ENCODE peak calls at places on chromosomes 5 and 9, in six cellular contexts. One of them, this sample, is unnamed.

GRCh38 chr9:87076825-87077224 is 129.5 kb upstream of the GAS1 start:
- DNase-seq in upper lobe of right lung: no peak
- DNase-seq in neural progenitor cell: no peak
- DNase-seq in astrocyte of the spinal cord: no peak
- DNase-seq in epithelial cell of esophagus: no peak
- DNase-seq in fibroblast of lung: peak
- DNase-seq in this sample: no peak

GRCh38 chr9:119368681-119369581 is at the start of gene BRINP1:
- DNase-seq in epithelial cell of esophagus: peak
- DNase-seq in upper lobe of right lung: peak
- DNase-seq in astrocyte of the spinal cord: peak
- DNase-seq in neural progenitor cell: peak
- DNase-seq in fibroblast of lung: peak
- DNase-seq in this sample: peak

GRCh38 chr9:127762111-127762676 is 16.3 kb downstream of the SH2D3C start:
- DNase-seq in fibroblast of lung: no peak
- DNase-seq in astrocyte of the spinal cord: no peak
- DNase-seq in epithelial cell of esophagus: no peak
- DNase-seq in upper lobe of right lung: peak
- DNase-seq in neural progenitor cell: no peak
- DNase-seq in this sample: no peak

GRCh38 chr5:57804007-57804444 is 321.4 kb upstream of the ACTBL2 start:
- DNase-seq in neural progenitor cell: no peak
- DNase-seq in epithelial cell of esophagus: no peak
- DNase-seq in fibroblast of lung: peak
- DNase-seq in upper lobe of right lung: no peak
- DNase-seq in astrocyte of the spinal cord: peak
- DNase-seq in this sample: peak

GRCh38 chr5:132055441-132055807 is 5.0 kb upstream of the IL3 start:
- DNase-seq in upper lobe of right lung: no peak
- DNase-seq in fibroblast of lung: no peak
- DNase-seq in neural progenitor cell: no peak
- DNase-seq in astrocyte of the spinal cord: no peak
- DNase-seq in epithelial cell of esophagus: no peak
- DNase-seq in this sample: no peak

GRCh38 chr5:78816143-78816765 is 167.7 kb upstream of the LHFPL2 start:
- DNase-seq in upper lobe of right lung: no peak
- DNase-seq in astrocyte of the spinal cord: no peak
- DNase-seq in epithelial cell of esophagus: no peak
- DNase-seq in fibroblast of lung: peak
- DNase-seq in neural progenitor cell: no peak
- DNase-seq in this sample: no peak

GRCh38 chr5:87650284-87650683 is 237.6 kb upstream of the CCNH start:
- DNase-seq in astrocyte of the spinal cord: peak
- DNase-seq in fibroblast of lung: peak
- DNase-seq in upper lobe of right lung: no peak
- DNase-seq in epithelial cell of esophagus: peak
- DNase-seq in neural progenitor cell: no peak
- DNase-seq in this sample: peak

GRCh38 chr5:143679777-143680176 is 132.2 kb upstream of the HMHB1 start:
- DNase-seq in epithelial cell of esophagus: peak
- DNase-seq in upper lobe of right lung: no peak
- DNase-seq in neural progenitor cell: no peak
- DNase-seq in fibroblast of lung: peak
- DNase-seq in astrocyte of the spinal cord: peak
- DNase-seq in this sample: no peak

GRCh38 chr5:134600600-134600999 is 32.0 kb downstream of the SAR1B start:
- DNase-seq in fibroblast of lung: peak
- DNase-seq in upper lobe of right lung: no peak
- DNase-seq in epithelial cell of esophagus: peak
- DNase-seq in neural progenitor cell: no peak
- DNase-seq in astrocyte of the spinal cord: peak
- DNase-seq in this sample: no peak

GRCh38 chr5:54643679-54644078 is 126.1 kb downstream of the SNX18 start:
- DNase-seq in upper lobe of right lung: no peak
- DNase-seq in fibroblast of lung: peak
- DNase-seq in astrocyte of the spinal cord: peak
- DNase-seq in epithelial cell of esophagus: peak
- DNase-seq in neural progenitor cell: no peak
- DNase-seq in this sample: no peak

GRCh38 chr9:122307925-122308324 is 43.2 kb downstream of the MRRF start:
- DNase-seq in fibroblast of lung: peak
- DNase-seq in upper lobe of right lung: no peak
- DNase-seq in neural progenitor cell: no peak
- DNase-seq in epithelial cell of esophagus: peak
- DNase-seq in astrocyte of the spinal cord: peak
- DNase-seq in this sample: no peak

GRCh38 chr5:117455236-117456233 is 880.9 kb upstream of the SEMA6A start:
- DNase-seq in neural progenitor cell: peak
- DNase-seq in fibroblast of lung: no peak
- DNase-seq in upper lobe of right lung: peak
- DNase-seq in astrocyte of the spinal cord: no peak
- DNase-seq in epithelial cell of esophagus: no peak
- DNase-seq in this sample: no peak

GRCh38 chr5:148912714-148913398 is 86.4 kb downstream of the ADRB2 start:
- DNase-seq in epithelial cell of esophagus: peak
- DNase-seq in astrocyte of the spinal cord: peak
- DNase-seq in upper lobe of right lung: no peak
- DNase-seq in neural progenitor cell: peak
- DNase-seq in fibroblast of lung: peak
- DNase-seq in this sample: peak

GRCh38 chr9:83330207-83331196 is 207.7 kb downstream of the FRMD3 start:
- DNase-seq in upper lobe of right lung: no peak
- DNase-seq in epithelial cell of esophagus: no peak
- DNase-seq in astrocyte of the spinal cord: no peak
- DNase-seq in fibroblast of lung: no peak
- DNase-seq in neural progenitor cell: peak
- DNase-seq in this sample: no peak

GRCh38 chr5:172868436-172868923 is 34.4 kb downstream of the ERGIC1 start:
- DNase-seq in epithelial cell of esophagus: peak
- DNase-seq in fibroblast of lung: peak
- DNase-seq in upper lobe of right lung: no peak
- DNase-seq in astrocyte of the spinal cord: peak
- DNase-seq in neural progenitor cell: no peak
- DNase-seq in this sample: no peak

GRCh38 chr9:119101048-119101447 is 268.2 kb downstream of the BRINP1 start:
- DNase-seq in fibroblast of lung: no peak
- DNase-seq in upper lobe of right lung: no peak
- DNase-seq in epithelial cell of esophagus: no peak
- DNase-seq in neural progenitor cell: peak
- DNase-seq in astrocyte of the spinal cord: no peak
- DNase-seq in this sample: no peak

GRCh38 chr5:141476132-141476909 is 555 bp downstream of the PCDHGC3 start:
- DNase-seq in fibroblast of lung: peak
- DNase-seq in epithelial cell of esophagus: peak
- DNase-seq in astrocyte of the spinal cord: peak
- DNase-seq in upper lobe of right lung: peak
- DNase-seq in neural progenitor cell: peak
- DNase-seq in this sample: peak

GRCh38 chr5:149878371-149878770 is 66.2 kb downstream of the PDE6A start:
- DNase-seq in neural progenitor cell: no peak
- DNase-seq in epithelial cell of esophagus: peak
- DNase-seq in fibroblast of lung: no peak
- DNase-seq in upper lobe of right lung: no peak
- DNase-seq in astrocyte of the spinal cord: no peak
- DNase-seq in this sample: no peak

GRCh38 chr5:94268226-94268625 is 350.2 kb downstream of the KIAA0825 start:
- DNase-seq in fibroblast of lung: no peak
- DNase-seq in upper lobe of right lung: no peak
- DNase-seq in astrocyte of the spinal cord: no peak
- DNase-seq in neural progenitor cell: no peak
- DNase-seq in epithelial cell of esophagus: no peak
- DNase-seq in this sample: no peak

GRCh38 chr5:112183103-112183634 is 235.9 kb downstream of the EPB41L4A start:
- DNase-seq in epithelial cell of esophagus: peak
- DNase-seq in fibroblast of lung: peak
- DNase-seq in astrocyte of the spinal cord: peak
- DNase-seq in neural progenitor cell: peak
- DNase-seq in upper lobe of right lung: no peak
- DNase-seq in this sample: no peak

GRCh38 chr9:136695435-136695895 is 8.2 kb upstream of the AGPAT2 start:
- DNase-seq in astrocyte of the spinal cord: peak
- DNase-seq in epithelial cell of esophagus: peak
- DNase-seq in fibroblast of lung: no peak
- DNase-seq in upper lobe of right lung: peak
- DNase-seq in neural progenitor cell: no peak
- DNase-seq in this sample: peak

GRCh38 chr5:760363-761205 is 23.9 kb downstream of the ZDHHC11B start:
- DNase-seq in upper lobe of right lung: peak
- DNase-seq in epithelial cell of esophagus: no peak
- DNase-seq in neural progenitor cell: no peak
- DNase-seq in fibroblast of lung: no peak
- DNase-seq in astrocyte of the spinal cord: no peak
- DNase-seq in this sample: no peak

GRCh38 chr9:124122321-124122720 is 110.8 kb downstream of the LHX2 start:
- DNase-seq in upper lobe of right lung: no peak
- DNase-seq in epithelial cell of esophagus: no peak
- DNase-seq in fibroblast of lung: peak
- DNase-seq in astrocyte of the spinal cord: no peak
- DNase-seq in neural progenitor cell: no peak
- DNase-seq in this sample: no peak

GRCh38 chr9:38680827-38681226 is 39.1 kb downstream of the FAM240B start:
- DNase-seq in neural progenitor cell: no peak
- DNase-seq in epithelial cell of esophagus: no peak
- DNase-seq in astrocyte of the spinal cord: no peak
- DNase-seq in fibroblast of lung: peak
- DNase-seq in upper lobe of right lung: no peak
- DNase-seq in this sample: no peak

GRCh38 chr9:38681747-38682227 is 38.1 kb downstream of the FAM240B start:
- DNase-seq in astrocyte of the spinal cord: peak
- DNase-seq in neural progenitor cell: no peak
- DNase-seq in fibroblast of lung: peak
- DNase-seq in upper lobe of right lung: no peak
- DNase-seq in epithelial cell of esophagus: peak
- DNase-seq in this sample: peak

GRCh38 chr9:38683336-38683735 is 36.6 kb downstream of the FAM240B start:
- DNase-seq in astrocyte of the spinal cord: no peak
- DNase-seq in epithelial cell of esophagus: peak
- DNase-seq in neural progenitor cell: no peak
- DNase-seq in fibroblast of lung: no peak
- DNase-seq in upper lobe of right lung: no peak
- DNase-seq in this sample: no peak

GRCh38 chr9:38685535-38685934 is 34.4 kb downstream of the FAM240B start:
- DNase-seq in upper lobe of right lung: no peak
- DNase-seq in astrocyte of the spinal cord: no peak
- DNase-seq in fibroblast of lung: no peak
- DNase-seq in neural progenitor cell: no peak
- DNase-seq in epithelial cell of esophagus: no peak
- DNase-seq in this sample: no peak

DNA sequence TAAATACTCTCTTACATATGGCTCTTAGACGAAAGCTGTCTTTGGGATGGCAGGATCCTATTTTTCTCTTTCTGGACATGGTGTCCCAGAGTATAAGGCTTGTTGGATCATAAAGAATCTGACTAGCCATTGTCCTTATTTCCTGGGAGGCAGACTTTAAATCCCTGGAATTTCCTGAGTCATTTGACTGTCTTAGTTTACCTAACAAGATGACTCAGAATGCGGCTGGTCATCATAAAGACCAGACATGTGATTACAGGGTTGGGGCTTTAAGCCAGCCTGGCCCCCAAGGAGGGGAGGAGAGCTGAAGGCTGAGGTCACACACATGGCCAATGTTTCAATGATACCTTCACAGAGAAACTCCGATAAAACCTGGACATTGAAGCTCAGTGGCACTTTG is 37.2 kb downstream of the FAM240B start:
- DNase-seq in neural progenitor cell: peak
- DNase-seq in upper lobe of right lung: no peak
- DNase-seq in astrocyte of the spinal cord: peak
- DNase-seq in fibroblast of lung: peak
- DNase-seq in epithelial cell of esophagus: peak
- DNase-seq in this sample: peak
- H3K4me3 ChIP-seq in neural progenitor cell: no peak
- H3K4me3 ChIP-seq in upper lobe of right lung: no peak
- H3K4me3 ChIP-seq in astrocyte of the spinal cord: no peak
- H3K4me3 ChIP-seq in fibroblast of lung: no peak
- H3K4me3 ChIP-seq in epithelial cell of esophagus: no peak
- H3K4me3 ChIP-seq in this sample: no peak

DNA sequence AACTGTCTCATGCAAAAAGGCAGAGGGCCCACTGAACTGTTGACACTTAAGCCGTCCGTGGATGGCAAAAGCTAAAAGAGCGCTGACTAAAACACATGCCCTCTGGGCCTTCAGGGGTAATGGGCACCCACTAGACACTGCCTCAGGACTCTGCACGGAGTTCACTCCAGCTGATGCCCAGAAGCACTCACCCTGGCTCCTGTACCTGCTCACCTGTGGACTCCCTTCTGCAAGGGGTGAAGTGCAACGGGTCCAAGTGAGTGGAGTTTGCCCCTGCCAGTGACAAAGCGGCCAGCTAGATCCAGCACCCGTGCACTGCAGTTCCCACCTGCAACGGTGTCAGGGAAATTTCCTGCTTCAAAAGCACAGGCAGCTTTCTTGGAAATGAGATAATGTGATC is 50.2 kb downstream of the SLC1A1 start:
- DNase-seq in fibroblast of lung: no peak
- DNase-seq in epithelial cell of esophagus: no peak
- DNase-seq in astrocyte of the spinal cord: no peak
- DNase-seq in neural progenitor cell: no peak
- DNase-seq in upper lobe of right lung: no peak
- DNase-seq in this sample: no peak
- TF ChIP-seq CTCF in fibroblast of lung: no peak
- TF ChIP-seq CTCF in epithelial cell of esophagus: no peak
- TF ChIP-seq CTCF in astrocyte of the spinal cord: no peak
- TF ChIP-seq CTCF in neural progenitor cell: no peak
- TF ChIP-seq CTCF in upper lobe of right lung: no peak
- TF ChIP-seq CTCF in this sample: no peak

DNA sequence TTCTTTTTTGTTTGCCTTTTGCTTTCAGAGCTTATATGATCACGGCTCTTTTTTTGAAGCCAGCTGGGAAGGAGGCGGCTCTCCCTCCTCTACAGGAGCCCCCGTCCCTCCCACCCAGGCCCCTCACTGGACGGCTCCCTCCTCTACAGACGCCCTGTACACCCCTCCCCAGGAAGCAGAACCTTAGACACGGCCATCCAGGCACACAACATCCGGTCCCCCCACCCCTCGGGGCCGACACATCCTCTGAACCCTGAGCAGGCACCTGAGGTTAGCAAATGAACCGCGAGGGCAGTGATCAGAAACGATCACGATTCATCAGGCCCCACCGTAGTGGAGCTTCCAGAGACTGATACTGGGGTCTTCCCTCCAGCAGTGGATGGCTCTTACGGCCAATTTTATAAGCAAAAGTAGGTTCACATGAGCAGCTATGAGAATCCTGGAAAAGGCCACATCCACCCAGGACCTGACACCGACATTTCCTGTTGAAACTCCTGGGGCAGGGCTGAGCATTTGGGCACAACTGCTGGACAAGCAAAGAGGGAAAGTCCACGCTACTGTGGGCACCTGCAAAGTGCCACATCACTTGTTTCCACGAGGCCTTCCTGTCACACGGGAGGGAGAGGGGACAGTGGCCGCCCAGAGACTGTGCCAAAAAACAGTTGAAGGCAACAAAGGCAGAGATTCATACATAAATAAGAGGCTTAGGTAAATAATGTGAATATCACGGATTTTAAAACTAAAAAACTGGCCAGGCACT is 78.9 kb downstream of the SEMA4D start:
- DNase-seq in astrocyte of the spinal cord: no peak
- DNase-seq in epithelial cell of esophagus: no peak
- DNase-seq in fibroblast of lung: no peak
- DNase-seq in upper lobe of right lung: no peak
- DNase-seq in neural progenitor cell: no peak
- DNase-seq in this sample: no peak
- H3K4me3 ChIP-seq in astrocyte of the spinal cord: no peak
- H3K4me3 ChIP-seq in epithelial cell of esophagus: no peak
- H3K4me3 ChIP-seq in fibroblast of lung: no peak
- H3K4me3 ChIP-seq in upper lobe of right lung: no peak
- H3K4me3 ChIP-seq in neural progenitor cell: no peak
- H3K4me3 ChIP-seq in this sample: no peak

GRCh38 chr9:129569506-129570449 is 51.1 kb downstream of the C9orf50 start:
- DNase-seq in astrocyte of the spinal cord: peak
- DNase-seq in fibroblast of lung: peak
- DNase-seq in epithelial cell of esophagus: no peak
- DNase-seq in upper lobe of right lung: no peak
- DNase-seq in neural progenitor cell: peak
- DNase-seq in this sample: no peak
- TF ChIP-seq CTCF in astrocyte of the spinal cord: peak
- TF ChIP-seq CTCF in fibroblast of lung: peak
- TF ChIP-seq CTCF in epithelial cell of esophagus: peak
- TF ChIP-seq CTCF in upper lobe of right lung: peak
- TF ChIP-seq CTCF in neural progenitor cell: peak
- TF ChIP-seq CTCF in this sample: peak